ENCODE peak calls at places on chromosomes 7 and 10, in five cellular contexts. X is HCT116; V is upper lobe of right lung; Y is hepatocyte; J is CD8-positive, alpha-beta T cell. R is an unnamed sample.

GRCh38 chr7:34842782-34843181 is 184.8 kb downstream of the NPSR1 start:
- DNase-seq in J (no peak), V (no peak), Y (no peak), X (no peak), R (no peak)

GRCh38 chr10:24618401-24618800 is 105.3 kb downstream of the ARHGAP21 start:
- DNase-seq in Y (peak; percentile 13), J (no peak), V (no peak), X (no peak), R (no peak)

GRCh38 chr10:48390933-48391845 is 84.7 kb downstream of the MAPK8 start:
- DNase-seq in X (peak; percentile 38), J (no peak), V (no peak), Y (no peak), R (no peak)

GRCh38 chr10:22925088-22925487 is 2.8 kb upstream of the ARMC3 start:
- DNase-seq in X (no peak), Y (no peak), V (no peak), J (no peak), R (no peak)

GRCh38 chr7:133837248-133837647 is 289.9 kb upstream of the LRGUK start:
- DNase-seq in V (no peak), Y (no peak), J (no peak), X (no peak), R (no peak)

GRCh38 chr7:41147651-41148360 is 555.1 kb downstream of the INHBA start:
- DNase-seq in V (no peak), J (no peak), X (no peak), Y (no peak), R (no peak)

GRCh38 chr10:24519950-24520349 is 203.7 kb downstream of the ARHGAP21 start:
- DNase-seq in X (no peak), Y (no peak), J (peak; percentile 3), V (no peak), R (no peak)

GRCh38 chr10:117138838-117139580 is 939 bp upstream of the VAX1 start:
- DNase-seq in X (no peak), V (no peak), Y (no peak), J (no peak), R (no peak)

GRCh38 chr7:151240942-151241754 is 7.3 kb downstream of the SMARCD3 start:
- DNase-seq in Y (no peak), V (no peak), J (no peak), X (no peak), R (no peak)

GRCh38 chr7:134174797-134175261 is 47.7 kb downstream of the LRGUK start:
- DNase-seq in V (no peak), Y (peak; percentile 71), X (peak; percentile 70), J (no peak), R (peak; percentile 93)

GRCh38 chr7:137873524-137873923 is 26.8 kb upstream of the DGKI start:
- DNase-seq in J (no peak), V (no peak), Y (no peak), X (no peak), R (no peak)

GRCh38 chr10:5552376-5553321 is 27.9 kb downstream of the CALML3 start:
- DNase-seq in Y (no peak), J (no peak), X (no peak), V (peak; percentile 55), R (no peak)

GRCh38 chr7:116165717-116166116 is 44.6 kb upstream of the TES start:
- DNase-seq in X (no peak), V (no peak), J (no peak), Y (no peak), R (no peak)

GRCh38 chr7:738241-738640 is 11.2 kb upstream of the PRKAR1B start:
- DNase-seq in J (no peak), Y (no peak), X (no peak), V (no peak), R (no peak)

GRCh38 chr10:132001238-132001977 is 19.7 kb upstream of the BNIP3 start:
- DNase-seq in V (peak; percentile 79), Y (no peak), J (no peak), X (no peak), R (no peak)

GRCh38 chr7:132653364-132653930 is 77.2 kb upstream of the PLXNA4 start:
- DNase-seq in J (no peak), X (no peak), Y (no peak), V (no peak), R (no peak)

GRCh38 chr10:72573079-72573478 is 52.8 kb downstream of the MICU1 start:
- DNase-seq in Y (no peak), J (no peak), X (no peak), V (no peak), R (no peak)

GRCh38 chr10:124612611-124613498 is 131.3 kb downstream of the FAM53B start:
- DNase-seq in J (no peak), Y (no peak), V (no peak), X (peak; percentile 13), R (no peak)

GRCh38 chr10:47367646-47368045 is 16.4 kb downstream of the ZNF488 start:
- DNase-seq in J (no peak), X (no peak), Y (no peak), V (no peak), R (no peak)

GRCh38 chr10:34969171-34969570 is 121.0 kb downstream of the CUL2 start:
- DNase-seq in Y (no peak), X (no peak), J (no peak), V (no peak), R (no peak)

GRCh38 chr7:43658718-43659548 is 70.4 kb downstream of the COA1 start:
- DNase-seq in V (no peak), X (no peak), J (no peak), Y (no peak), R (peak; percentile 61)

GRCh38 chr7:17325364-17325763 is 26.9 kb downstream of the AHR start:
- DNase-seq in X (no peak), Y (no peak), J (no peak), V (no peak), R (no peak)

GRCh38 chr10:132674311-132674710 is 111.6 kb downstream of the NKX6-2 start:
- DNase-seq in V (no peak), J (no peak), Y (no peak), X (no peak), R (no peak)

GRCh38 chr10:133460208-133460769 is 6.5 kb downstream of the SCART1 start:
- DNase-seq in J (no peak), V (no peak), Y (no peak), X (no peak), R (no peak)

GRCh38 chr7:91034459-91035368 is 229.5 kb upstream of the FZD1 start:
- DNase-seq in Y (peak; percentile 73), V (no peak), J (no peak), X (peak; percentile 28), R (peak; percentile 10)

GRCh38 chr10:44382981-44383748 is 1.7 kb downstream of the CXCL12 start:
- DNase-seq in X (no peak), Y (no peak), V (peak; percentile 35), J (no peak), R (no peak)

GRCh38 chr10:17673517-17674051 is 29.6 kb downstream of the STAM start:
- DNase-seq in Y (peak; percentile 63), J (no peak), V (no peak), X (peak; percentile 73), R (no peak)

DNA sequence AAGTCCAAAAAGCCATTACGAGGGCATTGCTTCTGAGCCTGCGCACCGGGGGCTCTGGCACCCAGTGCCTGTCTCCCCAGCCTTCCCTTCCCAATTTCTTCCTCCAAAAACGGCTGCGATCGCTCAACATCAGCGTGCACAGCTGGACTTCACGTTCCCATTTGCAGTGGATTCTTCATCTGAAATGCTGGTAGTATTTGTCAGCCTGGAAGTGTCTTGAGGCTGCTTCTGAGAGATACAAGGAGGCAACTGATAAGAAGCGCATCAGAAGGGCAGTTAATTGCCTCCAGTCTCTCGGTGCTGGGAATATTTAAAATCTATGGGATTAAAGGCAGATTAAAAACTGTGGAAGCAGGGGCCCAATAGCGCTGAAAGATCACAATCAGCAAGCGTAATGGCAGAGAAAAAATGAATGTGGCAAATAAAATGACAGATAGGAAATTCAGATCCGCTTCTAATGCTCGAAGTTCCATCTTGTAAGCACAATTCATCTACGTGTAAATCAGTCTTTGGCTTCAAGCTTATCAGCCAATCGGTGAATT is 450.0 kb downstream of the GATA3 start:
- DNase-seq in X (no peak), V (no peak), J (no peak), Y (no peak), R (no peak)
- H3K4me3 ChIP-seq in X (no peak overlapping the region), V (no peak overlapping the region), J (no peak overlapping the region), Y (no peak overlapping the region), R (no peak overlapping the region)

DNA sequence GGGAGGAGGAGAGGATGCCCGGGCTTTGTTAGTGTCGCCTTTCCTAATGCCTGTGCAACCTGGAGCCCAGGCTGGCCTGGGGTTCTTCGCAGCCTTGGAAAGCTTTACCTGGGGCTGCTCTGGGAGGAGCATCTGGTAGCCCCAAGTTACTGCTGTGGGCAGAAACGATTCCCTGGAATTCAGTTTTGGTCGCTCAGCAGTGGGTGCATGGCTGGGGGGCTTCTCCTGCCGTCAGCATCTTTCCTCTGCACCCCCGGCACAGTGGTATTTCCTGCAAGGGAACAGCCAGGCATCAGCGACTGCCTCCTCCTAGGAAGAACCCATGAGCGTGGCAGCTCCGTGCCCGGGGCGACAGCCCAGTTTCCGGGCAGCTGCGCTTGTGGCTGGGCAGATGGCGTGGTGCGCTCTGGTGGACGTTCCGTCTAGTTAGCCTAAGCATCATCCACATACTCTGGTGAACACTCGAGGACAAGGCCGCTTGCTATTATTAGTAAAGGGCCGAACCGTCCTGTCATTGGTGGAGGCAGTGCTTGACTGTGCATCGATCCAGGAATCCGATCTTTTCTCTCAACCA is 107.0 kb upstream of the BTBD16 start:
- DNase-seq in Y (peak; percentile 41), V (peak; percentile 61), X (no peak), J (no peak), R (no peak)
- TF ChIP-seq CTCF in Y (no peak), V (no peak), X (no peak), J (no peak), R (no peak)

GRCh38 chr10:31709028-31709427 is 219.6 kb downstream of the ARHGAP12 start:
- DNase-seq in J (no peak), Y (no peak), X (no peak), V (no peak), R (no peak)

GRCh38 chr10:31706464-31706863 is 222.2 kb downstream of the ARHGAP12 start:
- DNase-seq in V (no peak), Y (no peak), X (no peak), J (no peak), R (no peak)

GRCh38 chr10:31708513-31708912 is 220.1 kb downstream of the ARHGAP12 start:
- DNase-seq in X (no peak), V (no peak), Y (no peak), J (no peak), R (no peak)

GRCh38 chr10:31706921-31707571 is 221.6 kb downstream of the ARHGAP12 start:
- DNase-seq in V (peak; percentile 65), X (no peak), J (no peak), Y (peak; percentile 26), R (no peak)

GRCh38 chr10:31707578-31708411 is 220.8 kb downstream of the ARHGAP12 start:
- DNase-seq in Y (peak; percentile 34), J (no peak), V (peak; percentile 73), X (no peak), R (no peak)
- H3K4me3 ChIP-seq in Y (no peak overlapping the region), J (no peak overlapping the region), V (peak overlapping the region; percentile 6), X (no peak overlapping the region), R (no peak overlapping the region)

GRCh38 chr10:101005869-101006567 is 6.4 kb downstream of the LZTS2 start:
- DNase-seq in X (no peak), Y (no peak), J (no peak), V (no peak), R (no peak)

GRCh38 chr10:101008823-101009423 is 9.3 kb downstream of the LZTS2 start:
- DNase-seq in V (no peak), X (no peak), Y (no peak), J (no peak), R (no peak)

GRCh38 chr10:101006593-101007098 is 7.0 kb downstream of the LZTS2 start:
- DNase-seq in X (no peak), V (no peak), Y (no peak), J (no peak), R (no peak)

GRCh38 chr10:101007915-101008822 is 8.6 kb downstream of the LZTS2 start:
- DNase-seq in Y (no peak), J (no peak), V (no peak), X (no peak), R (no peak)

GRCh38 chr10:101007099-101007711 is 7.6 kb downstream of the LZTS2 start:
- DNase-seq in V (no peak), Y (no peak), X (no peak), J (no peak), R (no peak)
- TF ChIP-seq CTCF in V (no peak), Y (no peak), X (no peak), J (no peak), R (no peak)

R was measured in epithelial cell of proximal tubule.